ENCODE peak calls at places on chromosomes 13 and 19, in four cellular contexts. One of them, this sample, is unnamed.
A peak's percentile ranks its signal among the peaks of the same experiment; 100 is the strongest.

GRCh38 chr13:51943721-51944120 is 67.5 kb downstream of the ATP7B start:
- DNase-seq in nucleus accumbens: no peak
- DNase-seq in cardiac muscle cell: no peak
- DNase-seq in mucosa of gallbladder: no peak
- DNase-seq in this sample: no peak

GRCh38 chr19:623974-624373 is 9.4 kb downstream of the POLRMT start:
- DNase-seq in nucleus accumbens: no peak
- DNase-seq in cardiac muscle cell: peak; percentile 76
- DNase-seq in mucosa of gallbladder: no peak
- DNase-seq in this sample: no peak

GRCh38 chr13:35872369-35872768 is 258.8 kb downstream of the DCLK1 start:
- DNase-seq in cardiac muscle cell: no peak
- DNase-seq in nucleus accumbens: no peak
- DNase-seq in mucosa of gallbladder: no peak
- DNase-seq in this sample: no peak

GRCh38 chr19:17757125-17757524 is 5.8 kb downstream of the FCHO1 start:
- DNase-seq in mucosa of gallbladder: peak; percentile 88
- DNase-seq in nucleus accumbens: peak; percentile 89
- DNase-seq in cardiac muscle cell: peak; percentile 73
- DNase-seq in this sample: peak; percentile 40

GRCh38 chr13:31755803-31756212 is 16.5 kb downstream of the RXFP2 start:
- DNase-seq in nucleus accumbens: no peak
- DNase-seq in mucosa of gallbladder: no peak
- DNase-seq in cardiac muscle cell: no peak
- DNase-seq in this sample: no peak

GRCh38 chr19:16070366-16070990 is 5.8 kb upstream of the TPM4 start:
- DNase-seq in nucleus accumbens: no peak
- DNase-seq in cardiac muscle cell: no peak
- DNase-seq in mucosa of gallbladder: peak; percentile 94
- DNase-seq in this sample: no peak

GRCh38 chr19:33373701-33374405 is at the start of gene CEBPG:
- DNase-seq in cardiac muscle cell: peak; percentile 73
- DNase-seq in nucleus accumbens: no peak
- DNase-seq in mucosa of gallbladder: no peak
- DNase-seq in this sample: no peak

GRCh38 chr19:13102666-13103584 is at the start of gene LYL1:
- DNase-seq in mucosa of gallbladder: peak; percentile 61
- DNase-seq in nucleus accumbens: peak; percentile 27
- DNase-seq in cardiac muscle cell: peak; percentile 84
- DNase-seq in this sample: no peak

GRCh38 chr13:101341464-101341863 is 74.8 kb downstream of the NALCN start:
- DNase-seq in mucosa of gallbladder: no peak
- DNase-seq in nucleus accumbens: no peak
- DNase-seq in cardiac muscle cell: no peak
- DNase-seq in this sample: no peak

GRCh38 chr19:48553676-48554384 is 1.9 kb downstream of the SULT2B1 start:
- DNase-seq in mucosa of gallbladder: peak; percentile 78
- DNase-seq in cardiac muscle cell: peak; percentile 72
- DNase-seq in nucleus accumbens: no peak
- DNase-seq in this sample: no peak

GRCh38 chr19:13098291-13099072 is 4.2 kb downstream of the LYL1 start:
- DNase-seq in cardiac muscle cell: peak; percentile 77
- DNase-seq in nucleus accumbens: no peak
- DNase-seq in mucosa of gallbladder: no peak
- DNase-seq in this sample: peak; percentile 28

This sample was measured in anterior cingulate cortex.